ENCODE peak calls at places on chromosomes 11 and 22, in five cellular contexts. G, J, P, I and U are unnamed samples.

GRCh38 chr22:37419370-37419915 is 7.8 kb downstream of the ELFN2 start:
- DNase-seq in P (no peak), J (no peak), I (no peak), G (no peak), U (no peak)

GRCh38 chr11:66846671-66847091 is 3.4 kb downstream of the RCE1 start:
- DNase-seq in I (no peak), P (no peak), J (peak), G (no peak), U (no peak)

GRCh38 chr11:126891556-126892217 is 108.9 kb downstream of the KIRREL3 start:
- DNase-seq in G (no peak), I (peak), P (no peak), J (no peak), U (no peak)

GRCh38 chr11:72609045-72609444 is 65.2 kb downstream of the PDE2A start:
- DNase-seq in P (no peak), I (peak), J (no peak), G (no peak), U (no peak)

GRCh38 chr11:65871811-65872548 is 620 bp downstream of the EFEMP2 start:
- DNase-seq in P (no peak), I (peak), J (peak), G (peak), U (no peak)

GRCh38 chr11:117421471-117421870 is 93.8 kb downstream of the CEP164 start:
- DNase-seq in G (no peak), J (no peak), I (no peak), P (no peak), U (no peak)

GRCh38 chr11:12508151-12508740 is 130.9 kb downstream of the PARVA start:
- DNase-seq in J (no peak), I (peak), G (no peak), P (no peak), U (no peak)

GRCh38 chr22:31683181-31684105 is 21.4 kb upstream of the PISD start:
- DNase-seq in P (no peak), G (no peak), J (no peak), I (no peak), U (no peak)

GRCh38 chr11:35404397-35404775 is 15.0 kb downstream of the SLC1A2 start:
- DNase-seq in J (no peak), P (no peak), I (peak), G (peak), U (no peak)

GRCh38 chr22:35337932-35338331 is 38.2 kb downstream of the TOM1 start:
- DNase-seq in J (no peak), G (no peak), P (no peak), I (no peak), U (no peak)

GRCh38 chr11:120739780-120740179 is 228.2 kb downstream of the GRIK4 start:
- DNase-seq in I (no peak), J (no peak), P (no peak), G (no peak), U (no peak)

GRCh38 chr11:9895016-9895415 is 231.1 kb downstream of the SWAP70 start:
- DNase-seq in I (peak), G (no peak), J (no peak), P (no peak), U (no peak)

GRCh38 chr11:113505046-113505445 is 29.8 kb upstream of the DRD2 start:
- DNase-seq in I (peak), P (no peak), G (no peak), J (no peak), U (no peak)

GRCh38 chr11:100624346-100624745 is 62.7 kb upstream of the ARHGAP42 start:
- DNase-seq in P (no peak), G (no peak), I (no peak), J (no peak), U (no peak)

GRCh38 chr11:62152245-62153086 is 28.7 kb downstream of the INCENP start:
- DNase-seq in J (peak), I (no peak), G (no peak), P (no peak), U (no peak)

GRCh38 chr11:9662273-9662672 is 1.6 kb upstream of the SWAP70 start:
- DNase-seq in J (no peak), G (peak), I (no peak), P (no peak), U (peak)

GRCh38 chr11:38680746-38681145 is 2082.7 kb upstream of the RAG2 start:
- DNase-seq in G (no peak), P (no peak), I (no peak), J (no peak), U (no peak)

GRCh38 chr11:19632435-19632834 is 80.2 kb upstream of the NAV2 start:
- DNase-seq in P (no peak), I (peak), J (no peak), G (no peak), U (no peak)

GRCh38 chr11:133720951-133721350 is 124.4 kb downstream of the SPATA19 start:
- DNase-seq in J (no peak), I (no peak), P (no peak), G (no peak), U (no peak)

GRCh38 chr11:102761646-102762238 is 18.7 kb downstream of the MMP10 start:
- DNase-seq in J (no peak), P (no peak), G (no peak), I (no peak), U (no peak)

DNA sequence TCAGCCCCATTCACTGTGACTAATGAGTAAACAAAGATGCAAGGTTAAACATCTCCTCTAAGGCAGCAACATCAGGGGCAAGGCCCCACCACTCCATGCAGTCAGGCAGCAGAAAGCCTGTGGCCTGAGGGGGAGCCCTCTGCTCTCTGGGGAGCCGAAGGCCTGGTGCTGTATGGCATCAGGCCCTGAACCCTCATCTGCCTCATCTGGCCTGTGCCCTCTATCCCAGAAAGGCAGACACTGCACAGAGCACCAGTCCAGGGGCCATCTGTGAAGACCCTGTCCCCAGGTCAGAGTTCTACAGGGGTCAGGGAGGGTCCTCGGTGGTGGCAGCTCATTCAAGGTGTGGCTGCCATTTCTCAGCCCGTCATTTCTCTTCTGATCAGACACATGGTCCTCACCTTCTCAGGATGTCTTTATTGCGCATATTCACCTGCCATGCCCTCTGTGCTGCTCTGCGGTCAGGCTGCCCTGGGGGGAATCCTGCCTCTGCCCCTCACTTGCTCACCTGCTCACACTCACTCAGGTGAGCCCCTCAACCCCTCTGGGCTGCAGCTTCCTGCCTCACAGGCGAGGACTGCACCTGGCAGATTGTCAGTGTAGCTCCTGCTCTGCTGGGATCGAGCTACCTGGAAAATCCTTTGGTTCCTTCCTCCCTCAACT is 103.1 kb upstream of the PITPNB start:
- DNase-seq in I (no peak), J (no peak), P (no peak), G (no peak), U (no peak)
- TF ChIP-seq CTCF in I (no peak), J (no peak), P (no peak), G (no peak), U (no peak)

GRCh38 chr11:16881766-16882165 is 132.4 kb downstream of the PLEKHA7 start:
- DNase-seq in J (no peak), P (no peak), I (no peak), G (no peak), U (no peak)

GRCh38 chr11:16881074-16881709 is 133.0 kb downstream of the PLEKHA7 start:
- DNase-seq in I (peak), P (no peak), J (no peak), G (peak), U (no peak)

GRCh38 chr11:16879690-16880089 is 134.5 kb downstream of the PLEKHA7 start:
- DNase-seq in J (no peak), P (no peak), I (no peak), G (no peak), U (no peak)

GRCh38 chr11:16880184-16880583 is 134.0 kb downstream of the PLEKHA7 start:
- DNase-seq in G (no peak), J (no peak), P (no peak), I (no peak), U (no peak)

DNA sequence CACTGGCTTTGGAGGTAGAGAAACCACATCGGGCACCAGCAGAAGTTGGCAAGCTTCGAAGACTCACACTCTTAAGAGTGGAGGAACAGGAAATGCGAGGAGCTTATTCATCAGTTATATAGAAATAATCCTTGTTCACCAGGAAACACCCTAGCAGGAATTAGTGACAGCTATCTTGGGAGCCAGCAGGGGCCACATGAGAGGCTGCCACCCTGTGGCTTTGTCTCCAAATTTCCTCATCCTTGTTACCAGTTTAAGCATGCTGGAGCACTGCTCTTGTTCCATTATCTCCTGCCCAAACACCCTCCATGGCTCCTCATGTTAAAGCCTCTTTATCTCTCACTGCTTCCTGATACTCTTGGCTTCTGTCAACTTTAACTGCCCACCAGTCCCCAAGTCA is 131.0 kb downstream of the PLEKHA7 start:
- DNase-seq in P (peak), J (no peak), I (no peak), G (peak), U (no peak)
- TF ChIP-seq CTCF in P (peak), J (no peak), I (peak), G (no peak), U (peak)

GRCh38 chr11:31233425-31233824 is 136.1 kb downstream of the DCDC1 start:
- DNase-seq in G (no peak), I (peak), J (no peak), P (peak), U (no peak)
- TF ChIP-seq CTCF in G (no peak), I (peak), J (no peak), P (peak), U (no peak)

DNA sequence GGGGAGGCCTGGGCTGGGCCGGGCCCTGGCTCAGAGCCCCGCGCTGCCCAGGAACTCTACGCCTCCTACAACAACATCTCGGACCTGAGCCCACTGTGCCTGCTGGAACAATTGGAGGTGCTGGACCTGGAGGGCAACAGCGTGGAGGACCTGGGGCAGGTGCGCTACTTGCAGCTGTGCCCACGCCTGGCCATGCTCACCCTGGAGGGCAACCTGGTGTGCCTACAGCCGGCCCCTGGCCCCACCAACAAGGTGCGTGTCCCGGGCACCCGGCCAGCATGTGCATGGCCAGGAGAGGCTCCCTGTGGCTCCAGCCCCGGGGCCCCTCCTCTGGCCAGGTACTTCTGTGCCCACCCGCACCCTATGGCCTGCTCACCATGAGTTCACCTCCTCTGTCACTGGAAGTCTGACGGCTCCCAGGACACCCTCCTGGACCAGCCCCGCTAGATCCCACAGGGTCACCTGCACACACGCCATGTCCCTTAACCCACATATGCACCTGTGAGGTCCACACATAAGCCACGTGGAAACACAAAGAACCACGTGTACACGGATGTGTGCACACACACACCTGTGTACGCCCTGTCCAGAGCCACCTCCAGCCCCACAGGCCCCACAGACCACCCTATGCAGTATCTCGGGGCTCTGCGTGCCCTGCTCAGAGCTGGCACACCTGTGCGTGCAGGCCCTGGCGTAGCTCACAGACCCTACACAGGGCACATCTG is 10.4 kb downstream of the LMNTD2 start:
- DNase-seq in P (no peak), J (no peak), I (no peak), G (no peak), U (no peak)
- TF ChIP-seq CTCF in P (no peak), J (no peak), I (no peak), G (no peak), U (no peak)

GRCh38 chr22:33906475-33906874 is 13.8 kb downstream of the LARGE1 start:
- DNase-seq in J (no peak), G (no peak), I (no peak), P (no peak), U (no peak)
- TF ChIP-seq CTCF in J (no peak), G (no peak), I (no peak), P (no peak), U (no peak)

GRCh38 chr11:81573367-81573766 is 1160.3 kb downstream of the FAM181B start:
- DNase-seq in P (no peak), I (no peak), G (no peak), J (no peak), U (no peak)
- TF ChIP-seq CTCF in P (no peak), I (no peak), G (no peak), J (no peak), U (no peak)

DNA sequence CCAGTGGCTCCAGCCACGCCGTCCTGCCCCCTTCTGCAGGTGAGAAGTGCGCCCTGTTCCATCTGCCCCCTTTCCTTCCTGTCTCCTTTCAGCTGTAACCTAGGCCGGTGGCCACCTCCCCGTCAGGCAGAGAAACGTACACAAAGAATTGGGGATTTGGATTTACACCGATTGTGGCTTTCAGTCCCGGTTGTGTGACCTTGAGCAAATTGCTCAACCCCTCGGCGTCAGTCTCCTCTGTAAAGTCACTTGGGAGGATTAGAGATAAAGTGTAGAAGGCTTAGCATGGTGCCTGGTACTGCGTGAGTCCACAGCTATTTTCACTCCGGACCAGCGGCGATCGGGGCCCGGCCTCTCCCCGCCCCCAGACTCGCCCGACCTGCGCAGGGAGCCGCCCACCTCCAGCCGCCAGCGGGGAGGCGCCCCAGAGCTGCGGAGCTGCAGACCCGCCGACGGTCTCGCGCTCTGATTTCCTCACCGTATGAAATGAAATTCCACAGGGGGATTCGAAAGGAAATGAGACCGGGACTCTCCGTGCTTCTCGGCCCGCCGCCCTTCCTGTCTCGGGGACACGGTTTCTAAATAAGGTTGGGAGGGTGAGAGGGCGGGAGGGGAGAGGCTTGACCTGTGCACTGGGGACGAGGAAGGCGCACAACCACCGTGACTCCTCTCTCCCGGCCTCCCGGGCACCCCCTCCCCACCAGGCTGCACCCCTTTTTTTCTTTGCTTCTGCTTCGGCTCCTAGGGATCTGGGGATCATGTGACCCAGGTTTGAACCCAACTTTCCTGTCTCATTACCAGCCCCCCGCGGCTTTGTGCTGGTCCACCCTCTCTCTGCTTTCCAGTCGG is 703 bp upstream of the FZD4 start:
- DNase-seq in P (peak), G (peak), J (peak), I (peak), U (no peak)
- TF ChIP-seq CTCF in P (no peak), G (peak), J (peak), I (peak), U (no peak)